ENCODE peak calls at places on chromosomes 1 and 21, in five cellular contexts. One of them, this sample, is unnamed.
A peak's percentile ranks its signal among the peaks of the same experiment; 100 is the strongest.

GRCh38 chr1:224170748-224171478 is 12.1 kb upstream of the DEGS1 start:
- DNase-seq in GM12878: no peak
- DNase-seq in HepG2: peak; percentile 13
- DNase-seq in K562: no peak
- DNase-seq in HCT116: no peak
- DNase-seq in this sample: no peak

GRCh38 chr1:180358649-180359048 is 128.6 kb downstream of the LHX4 start:
- DNase-seq in HCT116: no peak
- DNase-seq in K562: no peak
- DNase-seq in HepG2: no peak
- DNase-seq in GM12878: no peak
- DNase-seq in this sample: no peak

GRCh38 chr1:78334952-78335351 is 155.8 kb upstream of the PTGFR start:
- DNase-seq in HepG2: no peak
- DNase-seq in HCT116: no peak
- DNase-seq in K562: no peak
- DNase-seq in GM12878: no peak
- DNase-seq in this sample: no peak

GRCh38 chr1:223840254-223840653 is 5.5 kb downstream of the TP53BP2 start:
- DNase-seq in HCT116: no peak
- DNase-seq in HepG2: no peak
- DNase-seq in GM12878: no peak
- DNase-seq in K562: no peak
- DNase-seq in this sample: no peak

GRCh38 chr1:211210052-211210451 is 49.1 kb upstream of the RCOR3 start:
- DNase-seq in K562: no peak
- DNase-seq in HepG2: no peak
- DNase-seq in GM12878: no peak
- DNase-seq in HCT116: no peak
- DNase-seq in this sample: no peak

GRCh38 chr1:75992312-75992711 is 60.1 kb upstream of the ASB17 start:
- DNase-seq in HCT116: no peak
- DNase-seq in K562: no peak
- DNase-seq in HepG2: no peak
- DNase-seq in GM12878: no peak
- DNase-seq in this sample: no peak

GRCh38 chr21:29403291-29403690 is 104.6 kb downstream of the BACH1 start:
- DNase-seq in HCT116: no peak
- DNase-seq in GM12878: no peak
- DNase-seq in K562: no peak
- DNase-seq in HepG2: no peak
- DNase-seq in this sample: no peak

GRCh38 chr1:31666290-31666963 is 21.8 kb upstream of the PEF1 start:
- DNase-seq in K562: no peak
- DNase-seq in GM12878: no peak
- DNase-seq in HepG2: no peak
- DNase-seq in HCT116: no peak
- DNase-seq in this sample: no peak

GRCh38 chr1:77536813-77537212 is 145.6 kb downstream of the ZZZ3 start:
- DNase-seq in GM12878: no peak
- DNase-seq in K562: no peak
- DNase-seq in HCT116: peak; percentile 88
- DNase-seq in HepG2: no peak
- DNase-seq in this sample: no peak

GRCh38 chr1:186518822-186519381 is 58.0 kb upstream of the PDC start:
- DNase-seq in HCT116: no peak
- DNase-seq in GM12878: no peak
- DNase-seq in HepG2: no peak
- DNase-seq in K562: no peak
- DNase-seq in this sample: no peak

GRCh38 chr1:100306735-100307313 is 40.8 kb downstream of the RTCA start:
- DNase-seq in HepG2: no peak
- DNase-seq in K562: no peak
- DNase-seq in GM12878: no peak
- DNase-seq in HCT116: no peak
- DNase-seq in this sample: no peak

GRCh38 chr1:116365353-116365780 is 7.7 kb upstream of the ATP1A1 start:
- DNase-seq in K562: no peak
- DNase-seq in HCT116: no peak
- DNase-seq in GM12878: no peak
- DNase-seq in HepG2: no peak
- DNase-seq in this sample: no peak

GRCh38 chr1:209062863-209063262 is 520.7 kb upstream of the CAMK1G start:
- DNase-seq in HepG2: no peak
- DNase-seq in HCT116: no peak
- DNase-seq in GM12878: no peak
- DNase-seq in K562: no peak
- DNase-seq in this sample: no peak

DNA sequence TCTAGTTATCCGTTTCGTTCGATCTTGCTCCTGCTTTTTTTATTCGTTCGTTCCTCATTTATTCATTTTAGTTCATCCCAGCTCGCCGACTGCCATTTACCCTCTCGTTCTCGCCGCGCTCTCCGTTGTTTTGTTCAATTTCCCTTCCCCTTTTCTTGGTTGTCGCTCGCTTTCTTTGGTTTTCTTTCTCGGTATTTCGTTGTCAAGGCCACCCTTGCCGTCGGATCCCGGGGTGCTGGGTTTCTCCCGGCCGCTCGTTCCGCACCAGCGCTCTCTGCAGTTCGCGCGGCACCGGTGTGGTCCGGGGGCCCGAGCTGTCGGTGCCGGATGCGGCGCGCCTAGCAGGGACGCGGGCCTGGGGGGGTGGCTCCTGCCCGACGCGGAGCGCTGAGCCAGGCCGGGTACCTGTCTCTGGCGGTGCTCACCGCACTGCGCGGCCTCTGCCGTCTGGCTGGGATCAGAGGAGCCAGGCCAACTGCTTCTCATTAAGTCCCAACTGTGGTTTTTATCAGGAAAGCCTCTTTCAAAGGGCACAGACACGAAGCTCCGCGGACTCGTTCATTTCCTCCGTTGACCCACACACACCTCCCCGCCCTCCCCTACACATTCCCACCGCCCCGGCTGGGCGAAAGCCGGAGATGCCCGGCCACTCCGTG is 1.7 kb downstream of the ALX3 start:
- DNase-seq in GM12878: no peak
- DNase-seq in HCT116: no peak
- DNase-seq in K562: no peak
- DNase-seq in HepG2: no peak
- DNase-seq in this sample: peak; percentile 66
- TF ChIP-seq CEBPB in GM12878: no peak
- TF ChIP-seq CEBPB in HCT116: no peak
- TF ChIP-seq CEBPB in K562: no peak
- TF ChIP-seq CEBPB in HepG2: no peak
- TF ChIP-seq CEBPB in this sample: no peak

GRCh38 chr1:63742526-63742925 is 31.3 kb upstream of the ROR1 start:
- DNase-seq in K562: no peak
- DNase-seq in GM12878: no peak
- DNase-seq in HCT116: no peak
- DNase-seq in HepG2: no peak
- DNase-seq in this sample: no peak

GRCh38 chr1:63747445-63747844 is 26.4 kb upstream of the ROR1 start:
- DNase-seq in K562: no peak
- DNase-seq in HCT116: no peak
- DNase-seq in GM12878: no peak
- DNase-seq in HepG2: no peak
- DNase-seq in this sample: no peak

GRCh38 chr1:63740432-63740831 is 33.4 kb upstream of the ROR1 start:
- DNase-seq in K562: no peak
- DNase-seq in GM12878: no peak
- DNase-seq in HCT116: no peak
- DNase-seq in HepG2: no peak
- DNase-seq in this sample: no peak

GRCh38 chr1:63752176-63752575 is 21.6 kb upstream of the ROR1 start:
- DNase-seq in K562: no peak
- DNase-seq in HepG2: no peak
- DNase-seq in GM12878: no peak
- DNase-seq in HCT116: no peak
- DNase-seq in this sample: no peak

GRCh38 chr1:63746129-63746864 is 27.5 kb upstream of the ROR1 start:
- DNase-seq in GM12878: no peak
- DNase-seq in HCT116: no peak
- DNase-seq in K562: no peak
- DNase-seq in HepG2: no peak
- DNase-seq in this sample: peak; percentile 54
- TF ChIP-seq POLR2AphosphoS5 in GM12878: no peak
- TF ChIP-seq POLR2AphosphoS5 in HCT116: no peak
- TF ChIP-seq POLR2AphosphoS5 in K562: no peak
- TF ChIP-seq POLR2AphosphoS5 in HepG2: no peak
- TF ChIP-seq POLR2AphosphoS5 in this sample: no peak

GRCh38 chr1:151001592-151001991 is 5.1 kb downstream of the MINDY1 start:
- DNase-seq in HepG2: no peak
- DNase-seq in HCT116: no peak
- DNase-seq in GM12878: no peak
- DNase-seq in K562: peak; percentile 57
- DNase-seq in this sample: no peak

GRCh38 chr1:151002006-151002405 is 4.7 kb downstream of the MINDY1 start:
- DNase-seq in K562: no peak
- DNase-seq in GM12878: no peak
- DNase-seq in HCT116: no peak
- DNase-seq in HepG2: no peak
- DNase-seq in this sample: no peak

GRCh38 chr1:151000408-151000807 is 6.3 kb downstream of the MINDY1 start:
- DNase-seq in K562: no peak
- DNase-seq in GM12878: no peak
- DNase-seq in HCT116: no peak
- DNase-seq in HepG2: no peak
- DNase-seq in this sample: no peak

GRCh38 chr1:151003175-151003574 is 3.5 kb downstream of the MINDY1 start:
- DNase-seq in GM12878: no peak
- DNase-seq in K562: no peak
- DNase-seq in HepG2: no peak
- DNase-seq in HCT116: no peak
- DNase-seq in this sample: no peak

DNA sequence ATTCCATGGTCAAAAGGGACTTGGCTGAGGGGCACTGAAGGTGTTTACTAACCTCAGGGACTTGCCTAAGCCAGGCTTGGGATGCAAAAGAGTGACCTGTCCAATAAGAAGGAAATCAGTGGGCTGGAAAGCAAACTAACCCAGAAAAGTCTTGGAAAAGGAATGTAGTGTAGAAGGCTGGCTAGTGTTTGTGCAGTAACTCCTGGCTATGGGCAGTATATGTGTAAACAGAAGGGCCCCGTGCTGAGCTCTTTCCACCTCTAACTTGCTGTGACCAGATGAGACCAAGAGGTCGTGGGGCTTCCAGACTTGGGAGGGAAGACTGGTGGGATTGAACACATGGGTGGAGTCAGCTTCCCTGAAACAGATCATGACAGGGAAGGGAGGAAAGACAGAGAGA is 4.1 kb downstream of the MINDY1 start:
- DNase-seq in HepG2: no peak
- DNase-seq in K562: no peak
- DNase-seq in HCT116: no peak
- DNase-seq in GM12878: no peak
- DNase-seq in this sample: no peak
- TF ChIP-seq CEBPB in HepG2: no peak
- TF ChIP-seq CEBPB in K562: no peak
- TF ChIP-seq CEBPB in HCT116: no peak
- TF ChIP-seq CEBPB in GM12878: no peak
- TF ChIP-seq CEBPB in this sample: no peak

GRCh38 chr1:27634166-27634981 is 611 bp downstream of the FGR start:
- DNase-seq in HepG2: no peak
- DNase-seq in K562: peak; percentile 68
- DNase-seq in HCT116: no peak
- DNase-seq in GM12878: no peak
- DNase-seq in this sample: no peak
- TF ChIP-seq POLR2AphosphoS5 in HepG2: no peak
- TF ChIP-seq POLR2AphosphoS5 in K562: no peak
- TF ChIP-seq POLR2AphosphoS5 in HCT116: no peak
- TF ChIP-seq POLR2AphosphoS5 in GM12878: no peak
- TF ChIP-seq POLR2AphosphoS5 in this sample: no peak

DNA sequence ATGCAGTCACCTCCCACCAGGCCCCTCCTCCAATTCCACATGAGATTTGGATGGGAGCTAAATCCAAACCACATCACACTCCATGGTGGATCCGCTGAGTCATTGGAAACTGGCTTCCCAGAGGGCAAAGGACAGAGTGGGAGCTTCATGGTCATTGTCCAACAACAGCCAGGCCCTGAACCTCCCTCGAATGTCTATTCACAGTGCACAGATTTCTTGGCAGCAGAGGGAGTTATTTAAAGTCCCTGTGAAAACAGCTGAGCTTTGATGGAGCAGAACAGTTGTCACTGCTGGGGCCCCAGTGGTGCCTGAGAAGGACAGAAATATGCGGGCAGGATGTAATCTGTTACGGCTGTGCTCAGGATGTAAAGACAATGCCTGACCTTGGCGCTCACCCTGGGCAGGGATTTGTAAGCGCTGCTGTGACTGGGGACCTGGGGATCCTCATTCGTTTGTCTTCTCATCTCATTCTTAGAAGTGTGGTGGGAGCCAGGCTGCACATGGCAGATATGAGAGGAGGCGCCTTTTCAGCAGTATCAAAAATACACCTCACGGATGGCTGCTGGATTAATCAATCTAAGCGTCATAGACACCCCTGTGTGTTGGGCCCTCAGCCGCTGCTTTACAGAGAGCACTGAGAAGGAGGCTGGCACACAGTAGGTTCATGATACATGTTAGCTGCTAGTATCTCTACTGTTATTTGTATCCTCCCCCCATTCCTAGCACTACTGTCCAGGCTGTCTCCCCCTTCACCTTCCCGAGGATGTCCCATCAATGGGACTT is 439.4 kb downstream of the PTPRU start:
- DNase-seq in HepG2: no peak
- DNase-seq in K562: no peak
- DNase-seq in GM12878: no peak
- DNase-seq in HCT116: no peak
- DNase-seq in this sample: peak; percentile 28
- TF ChIP-seq CEBPB in HepG2: no peak
- TF ChIP-seq CEBPB in K562: no peak
- TF ChIP-seq CEBPB in GM12878: no peak
- TF ChIP-seq CEBPB in HCT116: no peak
- TF ChIP-seq CEBPB in this sample: no peak

DNA sequence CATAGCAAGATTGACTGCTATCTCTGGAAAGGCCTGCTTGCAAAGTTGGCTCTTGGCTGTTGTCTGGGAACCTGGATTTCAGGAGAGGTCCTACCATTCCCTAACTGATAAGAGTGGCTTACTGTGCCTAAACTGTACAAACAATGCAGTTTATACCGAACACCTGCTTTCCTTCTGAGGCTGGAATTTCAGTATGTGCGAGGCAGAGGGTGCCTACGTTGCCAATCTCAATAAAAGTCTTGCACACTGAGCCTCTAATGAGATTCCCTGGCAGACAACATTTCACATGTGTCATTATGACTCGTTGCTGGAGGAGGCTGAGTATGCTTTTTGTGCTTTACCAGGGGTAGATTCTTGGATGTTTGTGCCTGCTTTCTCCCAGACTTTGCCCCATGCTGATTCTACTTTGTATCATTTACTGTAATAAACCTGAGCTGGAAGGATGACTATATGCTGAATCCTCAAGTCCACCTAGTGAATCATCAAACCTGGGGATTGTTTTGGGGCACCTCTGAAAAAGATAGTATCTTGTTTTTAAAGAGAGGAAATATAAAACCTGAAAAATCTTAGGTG is 58.9 kb upstream of the GNG4 start:
- DNase-seq in HCT116: peak; percentile 79
- DNase-seq in GM12878: no peak
- DNase-seq in K562: no peak
- DNase-seq in HepG2: peak; percentile 2
- DNase-seq in this sample: no peak
- TF ChIP-seq POLR2AphosphoS5 in HCT116: no peak
- TF ChIP-seq POLR2AphosphoS5 in GM12878: no peak
- TF ChIP-seq POLR2AphosphoS5 in K562: no peak
- TF ChIP-seq POLR2AphosphoS5 in HepG2: no peak
- TF ChIP-seq POLR2AphosphoS5 in this sample: no peak

This sample was measured in H1.